ENCODE peak calls at places on chromosomes 6 and 20, in ten cellular contexts. D, K, N, T, C, E, V, M, F and Y are unnamed samples.

GRCh38 chr6:215335-216034 is 76.8 kb upstream of the DUSP22 start:
- DNase-seq in D (no peak), K (no peak), T (peak; percentile 48), E (no peak), F (peak; percentile 89), M (no peak), C (no peak), V (peak; percentile 41), N (no peak), Y (no peak)

GRCh38 chr6:27752038-27752885 is 159.9 kb downstream of the OR2B2 start:
- DNase-seq in T (peak; percentile 46), N (peak; percentile 52), D (peak; percentile 30), K (no peak), M (peak; percentile 28), C (peak; percentile 86), V (peak; percentile 21), F (peak; percentile 95), E (peak; percentile 57), Y (no peak)

GRCh38 chr6:158311193-158311592 is 1.1 kb upstream of the TULP4 start:
- DNase-seq in F (no peak), M (no peak), E (no peak), V (no peak), T (no peak), K (no peak), C (no peak), N (no peak), D (no peak), Y (no peak)

GRCh38 chr6:25990172-25990873 is 27.7 kb downstream of the TRIM38 start:
- DNase-seq in M (no peak), D (no peak), N (no peak), C (no peak), E (no peak), K (no peak), T (no peak), F (no peak), V (no peak), Y (no peak)

GRCh38 chr20:33685328-33686007 is 717 bp downstream of the E2F1 start:
- DNase-seq in D (no peak), N (no peak), V (no peak), M (no peak), K (no peak), F (peak; percentile 40), T (no peak), E (no peak), C (peak; percentile 64), Y (no peak)

GRCh38 chr6:170186006-170186908 is 104.6 kb downstream of the DLL1 start:
- DNase-seq in M (no peak), F (no peak), D (no peak), T (no peak), N (no peak), E (no peak), V (no peak), C (no peak), K (no peak), Y (no peak)

GRCh38 chr20:32982617-32983458 is 21.4 kb downstream of the SUN5 start:
- DNase-seq in T (no peak), C (no peak), D (peak; percentile 48), M (no peak), V (no peak), E (no peak), N (peak; percentile 17), F (no peak), K (no peak), Y (no peak)

GRCh38 chr20:4081396-4081795 is 66.0 kb upstream of the RNF24 start:
- DNase-seq in D (no peak), E (no peak), C (no peak), V (no peak), N (no peak), K (no peak), F (no peak), T (no peak), M (no peak), Y (no peak)

GRCh38 chr6:13863699-13864155 is 49.4 kb upstream of the MCUR1 start:
- DNase-seq in C (no peak), N (no peak), F (peak; percentile 30), K (no peak), E (no peak), V (no peak), D (no peak), T (no peak), M (no peak), Y (peak; percentile 16)

GRCh38 chr6:89434954-89435353 is 2.0 kb downstream of the ANKRD6 start:
- DNase-seq in F (no peak), N (peak; percentile 17), T (no peak), E (no peak), V (no peak), M (no peak), C (no peak), D (no peak), K (no peak), Y (no peak)

GRCh38 chr6:90025418-90026089 is 131.3 kb downstream of the GJA10 start:
- DNase-seq in V (no peak), N (no peak), T (no peak), M (no peak), C (no peak), D (no peak), K (no peak), F (peak; percentile 87), E (peak; percentile 84), Y (no peak)

GRCh38 chr20:57464642-57465211 is 60.2 kb downstream of the CTCFL start:
- DNase-seq in E (no peak), F (peak; percentile 59), C (peak; percentile 52), D (no peak), N (no peak), K (no peak), T (no peak), V (no peak), M (peak; percentile 30), Y (no peak)
- H3K27me3 ChIP-seq in E (peaks cover 24% of the 10 kb centered on the region), F (peaks cover 30% of the 10 kb centered on the region), C (no peaks in the 10 kb centered on the region), D (no peaks in the 10 kb centered on the region), N (no peaks in the 10 kb centered on the region), K (no peaks in the 10 kb centered on the region), T (no peaks in the 10 kb centered on the region), V (no peaks in the 10 kb centered on the region), M (no peaks in the 10 kb centered on the region), Y (no peaks in the 10 kb centered on the region)

GRCh38 chr20:62472020-62472342 is 3.8 kb downstream of the GATA5 start:
- DNase-seq in D (no peak), N (no peak), F (no peak), C (no peak), M (no peak), K (no peak), V (no peak), T (no peak), E (no peak), Y (no peak)

GRCh38 chr20:62473200-62473585 is 2.6 kb downstream of the GATA5 start:
- DNase-seq in T (no peak), M (no peak), C (no peak), D (no peak), K (no peak), N (no peak), V (no peak), E (no peak), F (no peak), Y (no peak)

GRCh38 chr20:62474585-62475026 is 1.2 kb downstream of the GATA5 start:
- DNase-seq in T (no peak), C (no peak), N (no peak), K (no peak), V (no peak), M (no peak), D (no peak), E (no peak), F (no peak), Y (no peak)

GRCh38 chr20:62473717-62474584 is 1.8 kb downstream of the GATA5 start:
- DNase-seq in T (no peak), V (no peak), N (no peak), D (no peak), M (no peak), F (no peak), K (no peak), E (no peak), C (peak; percentile 60), Y (no peak)

GRCh38 chr20:62472343-62473199 is 3.2 kb downstream of the GATA5 start:
- DNase-seq in V (no peak), M (no peak), T (no peak), E (no peak), N (no peak), F (no peak), K (no peak), C (no peak), D (no peak), Y (no peak)
- H3K27me3 ChIP-seq in V (peaks cover 47% of the 10 kb centered on the region), M (peaks cover 73% of the 10 kb centered on the region), T (peaks cover 15% of the 10 kb centered on the region), E (peaks cover 72% of the 10 kb centered on the region), N (peaks cover 69% of the 10 kb centered on the region), F (peaks cover 45% of the 10 kb centered on the region), K (peaks cover 48% of the 10 kb centered on the region), C (peaks cover 44% of the 10 kb centered on the region), D (peaks cover 35% of the 10 kb centered on the region), Y (peaks cover 9% of the 10 kb centered on the region)

GRCh38 chr6:37549186-37549957 is 49.7 kb upstream of the CCDC167 start:
- DNase-seq in C (no peak), F (no peak), T (no peak), E (no peak), V (no peak), D (no peak), K (no peak), N (no peak), M (no peak), Y (no peak)

GRCh38 chr6:37546141-37546871 is 46.6 kb upstream of the CCDC167 start:
- DNase-seq in D (no peak), E (no peak), N (no peak), C (peak; percentile 30), T (no peak), K (no peak), M (no peak), V (no peak), F (no peak), Y (no peak)

GRCh38 chr6:37550436-37550835 is 50.7 kb upstream of the CCDC167 start:
- DNase-seq in D (no peak), C (no peak), M (no peak), N (no peak), V (no peak), K (no peak), E (no peak), F (peak; percentile 54), T (no peak), Y (no peak)

GRCh38 chr6:37548067-37548674 is 48.5 kb upstream of the CCDC167 start:
- DNase-seq in K (no peak), V (no peak), N (no peak), F (peak; percentile 25), D (no peak), T (no peak), E (no peak), M (no peak), C (no peak), Y (no peak)

GRCh38 chr6:37547564-37548061 is 47.9 kb upstream of the CCDC167 start:
- DNase-seq in F (peak; percentile 66), M (no peak), T (no peak), V (no peak), C (no peak), D (no peak), E (no peak), K (no peak), N (no peak), Y (no peak)
- H3K27me3 ChIP-seq in F (no peaks in the 10 kb centered on the region), M (no peaks in the 10 kb centered on the region), T (no peaks in the 10 kb centered on the region), V (no peaks in the 10 kb centered on the region), C (no peaks in the 10 kb centered on the region), D (peaks cover 3% of the 10 kb centered on the region), E (peaks cover 2% of the 10 kb centered on the region), K (no peaks in the 10 kb centered on the region), N (no peaks in the 10 kb centered on the region), Y (no peaks in the 10 kb centered on the region)

GRCh38 chr6:29831776-29832175 is 4.2 kb downstream of the HLA-G start:
- DNase-seq in D (no peak), V (no peak), M (no peak), N (no peak), F (no peak), K (no peak), C (no peak), T (no peak), E (no peak), Y (no peak)
- H3K27me3 ChIP-seq in D (peaks cover 75% of the 10 kb centered on the region), V (peaks cover 46% of the 10 kb centered on the region), M (peaks cover 65% of the 10 kb centered on the region), N (peaks cover 12% of the 10 kb centered on the region), F (no peaks in the 10 kb centered on the region), K (peaks cover 39% of the 10 kb centered on the region), C (peaks cover 51% of the 10 kb centered on the region), T (no peaks in the 10 kb centered on the region), E (peaks cover 24% of the 10 kb centered on the region), Y (peaks cover 6% of the 10 kb centered on the region)